ENCODE peak calls at places on chromosomes 16 and 17, in eight cellular contexts. U, G, B, A, H, I, N and R are unnamed samples.

GRCh38 chr16:78768226-78768625 is 668.8 kb downstream of the WWOX start:
- DNase-seq in G (no peak), A (no peak), N (no peak), H (no peak), U (no peak), I (no peak), B (no peak), R (no peak)

GRCh38 chr16:78503501-78504110 is 404.2 kb downstream of the WWOX start:
- DNase-seq in N (no peak), B (peak), U (peak), I (peak), H (no peak), G (no peak), A (no peak), R (peak)

GRCh38 chr16:77732241-77732946 is 10.1 kb downstream of the NUDT7 start:
- DNase-seq in G (no peak), N (no peak), B (peak), H (no peak), I (peak), A (peak), U (no peak), R (no peak)

GRCh38 chr16:88967800-88968588 is 9.0 kb downstream of the CBFA2T3 start:
- DNase-seq in G (no peak), A (no peak), I (no peak), H (no peak), U (peak), B (no peak), N (peak), R (no peak)

GRCh38 chr17:2688351-2689342 is 22.9 kb downstream of the CLUH start:
- DNase-seq in N (no peak), B (no peak), A (peak), U (peak), H (no peak), G (peak), I (no peak), R (no peak)

GRCh38 chr16:21302898-21303528 is 24.9 kb upstream of the CRYM start:
- DNase-seq in A (peak), B (peak), H (no peak), G (no peak), U (no peak), N (no peak), I (peak), R (peak)

GRCh38 chr16:76756951-76757350 is 434.0 kb upstream of the MON1B start:
- DNase-seq in H (no peak), U (no peak), A (peak), I (no peak), G (no peak), N (no peak), B (no peak), R (no peak)

GRCh38 chr17:19702231-19702641 is 14.1 kb downstream of the SLC47A2 start:
- DNase-seq in B (no peak), U (no peak), H (no peak), G (no peak), I (no peak), A (no peak), N (no peak), R (no peak)

GRCh38 chr16:70478169-70478568 is 23.8 kb downstream of the FCSK start:
- DNase-seq in U (no peak), B (no peak), N (peak), H (no peak), I (no peak), G (no peak), A (no peak), R (no peak)

GRCh38 chr17:83186226-83186625 is 106.8 kb downstream of the METRNL start:
- DNase-seq in A (no peak), N (peak), H (no peak), B (peak), G (no peak), I (no peak), U (no peak), R (no peak)

GRCh38 chr17:79664925-79665738 is 54.3 kb upstream of the RBFOX3 start:
- DNase-seq in U (no peak), G (peak), N (peak), H (no peak), I (no peak), A (peak), B (peak), R (peak)

GRCh38 chr17:74280093-74280513 is 6.1 kb downstream of the DNAI2 start:
- DNase-seq in B (no peak), A (no peak), U (peak), H (no peak), I (no peak), G (no peak), N (no peak), R (no peak)

DNA sequence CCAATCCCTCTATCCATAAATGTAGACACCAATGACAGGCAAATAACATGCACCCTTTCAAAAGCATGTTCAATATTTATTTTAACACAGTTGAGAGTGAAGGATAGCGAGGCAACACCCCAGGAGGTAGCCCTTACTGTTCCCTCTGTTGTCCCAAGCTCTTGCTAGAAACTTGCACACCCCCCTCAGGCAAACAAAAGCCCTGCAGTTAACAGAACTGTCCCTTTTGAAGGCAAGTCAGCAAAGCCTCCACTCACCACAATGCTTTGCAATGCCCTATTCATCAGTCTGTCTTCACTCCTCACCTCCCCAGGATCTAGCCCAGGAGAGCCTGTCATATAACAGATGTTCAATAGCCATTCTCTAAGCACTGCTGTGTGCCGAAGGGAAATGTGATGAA is 3.5 kb upstream of the CNEP1R1 start:
- DNase-seq in I (no peak), B (peak), U (no peak), G (no peak), H (no peak), N (no peak), A (peak), R (no peak)
- TF ChIP-seq CTCF in I (no peak), B (peak), U (no peak), G (peak), H (no peak), N (no peak), A (no peak), R (no peak)

DNA sequence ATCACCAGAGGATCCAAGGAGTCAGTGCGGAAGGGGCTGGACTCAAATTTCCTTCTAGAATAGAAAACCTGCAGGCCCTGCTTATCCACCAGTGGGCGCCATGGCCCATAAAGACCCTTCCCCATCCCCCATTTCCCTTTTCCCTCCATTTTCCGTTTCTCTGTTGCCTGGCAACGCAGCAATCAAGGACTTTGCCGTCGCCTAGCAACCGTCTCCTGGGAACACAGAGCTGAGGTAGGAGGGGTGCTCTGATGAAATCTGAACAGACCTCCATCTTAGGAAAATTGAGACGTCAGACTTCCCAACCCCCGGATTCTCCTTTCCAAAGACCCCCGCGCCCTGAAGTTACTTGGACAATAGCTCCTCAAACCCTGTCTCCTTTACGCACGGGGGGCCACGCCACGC is 5.7 kb downstream of the DLG4 start:
- DNase-seq in N (no peak), B (peak), U (peak), I (peak), H (no peak), A (peak), G (no peak), R (peak)
- TF ChIP-seq CTCF in N (peak), B (peak), U (peak), I (peak), H (peak), A (peak), G (peak), R (no peak)

GRCh38 chr17:9322298-9322697 is 253.3 kb downstream of the STX8 start:
- DNase-seq in H (no peak), N (no peak), G (no peak), A (no peak), U (no peak), B (no peak), I (no peak), R (no peak)
- TF ChIP-seq CTCF in H (no peak), N (no peak), G (no peak), A (no peak), U (no peak), B (no peak), I (no peak), R (no peak)

DNA sequence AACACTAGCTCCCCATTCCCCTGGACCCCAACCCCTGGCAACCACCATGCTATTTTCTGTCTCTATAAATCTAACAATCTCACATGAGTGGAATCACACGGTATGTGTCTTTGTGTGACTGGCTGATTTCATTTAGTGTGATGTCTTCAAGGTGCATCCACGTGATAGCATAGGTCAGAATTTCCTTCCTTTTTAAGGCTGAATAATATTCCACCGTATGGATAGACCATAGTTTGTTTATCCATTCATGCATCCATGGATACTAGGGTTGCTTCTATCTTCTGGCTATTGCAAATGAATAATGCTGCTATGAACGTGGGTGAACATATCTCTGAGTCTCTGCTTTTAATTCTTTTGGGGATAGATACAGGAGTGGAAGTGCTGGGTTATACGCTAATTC is 43.9 kb downstream of the TMEM235 start:
- DNase-seq in N (no peak), H (no peak), G (no peak), B (no peak), A (no peak), I (no peak), U (no peak), R (no peak)
- TF ChIP-seq CTCF in N (no peak), H (no peak), G (no peak), B (no peak), A (no peak), I (no peak), U (no peak), R (no peak)

GRCh38 chr17:72430611-72431432 is 310.0 kb downstream of the SOX9 start:
- DNase-seq in N (no peak), A (no peak), U (no peak), G (no peak), H (no peak), B (peak), I (no peak), R (no peak)
- TF ChIP-seq CTCF in N (no peak), A (no peak), U (no peak), G (no peak), H (no peak), B (peak), I (peak), R (no peak)

DNA sequence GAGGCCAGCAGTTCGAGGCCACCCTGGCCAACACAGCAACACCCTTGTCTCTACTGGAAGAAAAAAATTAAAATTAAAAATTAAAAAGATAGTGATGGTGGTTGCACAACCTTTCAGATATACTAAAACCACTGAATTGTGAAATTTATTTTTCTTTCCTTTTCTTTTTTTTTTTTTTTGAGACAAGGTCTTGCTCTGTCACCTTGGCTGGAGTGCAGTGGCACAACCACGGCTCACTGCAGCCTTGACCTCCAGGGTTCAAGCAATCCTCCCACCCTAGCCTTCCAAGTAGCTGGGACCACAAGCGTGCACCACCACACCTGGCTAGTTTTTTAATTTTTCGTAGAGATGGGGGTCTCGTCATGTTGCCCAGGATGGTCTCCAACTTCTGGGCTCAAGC is 254.4 kb downstream of the SLC39A11 start:
- DNase-seq in G (no peak), U (no peak), B (no peak), I (no peak), A (no peak), H (no peak), N (no peak), R (no peak)
- TF ChIP-seq CTCF in G (no peak), U (no peak), B (no peak), I (no peak), A (no peak), H (no peak), N (no peak), R (no peak)

DNA sequence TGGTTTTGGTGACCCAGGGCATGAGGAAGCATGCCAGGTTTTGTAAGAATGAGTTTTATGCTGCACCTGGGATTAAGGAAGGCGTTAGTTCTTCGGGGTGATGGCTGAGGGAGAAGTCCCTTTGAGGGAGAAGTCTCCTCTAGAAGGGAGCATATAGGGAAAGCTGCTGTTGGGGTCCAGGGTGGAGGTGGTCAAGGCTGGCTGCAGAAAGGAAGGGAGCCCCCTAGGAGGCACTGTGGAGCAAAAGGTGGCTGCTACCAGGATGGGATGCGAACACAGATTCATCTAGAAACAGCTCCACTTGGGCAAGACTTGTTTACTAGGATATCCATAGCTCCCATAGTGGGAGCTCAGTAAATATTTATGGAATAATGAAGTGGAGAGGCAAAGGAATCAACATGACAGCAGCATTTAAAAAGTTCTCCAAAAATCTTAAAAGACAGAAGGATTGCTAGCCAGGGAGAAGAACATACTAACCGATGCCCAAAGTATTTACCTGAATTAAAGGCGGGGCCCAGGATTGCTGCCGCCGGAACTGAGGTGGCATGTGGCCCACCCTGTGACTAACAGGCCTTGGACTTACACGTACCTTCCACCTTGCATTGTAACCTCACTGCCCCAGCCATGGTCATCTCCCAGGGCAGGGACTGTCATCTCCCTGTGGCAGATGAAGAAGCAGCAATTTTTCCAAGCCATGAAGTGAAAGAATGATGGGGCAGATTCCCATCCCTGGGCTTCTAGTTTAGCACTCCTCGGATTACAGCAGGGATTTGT is 7.1 kb upstream of the LPCAT2 start:
- DNase-seq in U (no peak), N (no peak), G (no peak), I (no peak), B (peak), H (no peak), A (no peak), R (peak)
- TF ChIP-seq CTCF in U (no peak), N (no peak), G (peak), I (peak), B (peak), H (peak), A (peak), R (no peak)